ENCODE peak calls at places on chromosomes 6 and 20, in five cellular contexts. E is RWPE1; Q is AG09309; U is CD8-positive, alpha-beta T cell; V is glutamatergic neuron. O is an unnamed sample.

GRCh38 chr20:32350421-32350820 is 7.7 kb upstream of the ASXL1 start:
- DNase-seq in E (no peak), Q (no peak), U (no peak), V (no peak), O (no peak)

GRCh38 chr20:50282592-50283241 is 92.1 kb downstream of the CEBPB start:
- DNase-seq in E (no peak), Q (no peak), U (no peak), V (no peak), O (no peak)

GRCh38 chr6:138226701-138227315 is 8.5 kb upstream of the PBOV1 start:
- DNase-seq in E (no peak), Q (no peak), U (no peak), V (no peak), O (no peak)

GRCh38 chr6:45002390-45002789 is 325.7 kb upstream of the RUNX2 start:
- DNase-seq in E (no peak), Q (no peak), U (no peak), V (no peak), O (no peak)

GRCh38 chr6:100514603-100515002 is 49.9 kb upstream of the SIM1 start:
- DNase-seq in E (no peak), Q (no peak), U (no peak), V (no peak), O (no peak)

GRCh38 chr20:35568645-35569044 is 26.8 kb downstream of the ERGIC3 start:
- DNase-seq in E (peak; percentile 64), Q (no peak), U (no peak), V (no peak), O (no peak)

GRCh38 chr6:79047072-79047471 is 31.0 kb downstream of the PHIP start:
- DNase-seq in E (no peak), Q (no peak), U (no peak), V (no peak), O (no peak)

GRCh38 chr6:43510827-43511163 is 649 bp upstream of the LRRC73 start:
- DNase-seq in E (no peak), Q (no peak), U (no peak), V (no peak), O (no peak)

GRCh38 chr20:23167436-23167835 is 81.3 kb upstream of the CD93 start:
- DNase-seq in E (no peak), Q (no peak), U (no peak), V (no peak), O (no peak)

GRCh38 chr6:157755752-157756411 is 67.2 kb upstream of the SNX9 start:
- DNase-seq in E (no peak), Q (no peak), U (no peak), V (no peak), O (no peak)

GRCh38 chr20:54199721-54200176 is 8.1 kb upstream of the PFDN4 start:
- DNase-seq in E (peak; percentile 84), Q (no peak), U (peak; percentile 60), V (peak; percentile 86), O (peak; percentile 60)

GRCh38 chr6:25519856-25520255 is 132.2 kb upstream of the SCGN start:
- DNase-seq in E (no peak), Q (no peak), U (no peak), V (no peak), O (no peak)

GRCh38 chr20:32411955-32412706 is 54.0 kb downstream of the ASXL1 start:
- DNase-seq in E (no peak), Q (no peak), U (no peak), V (no peak), O (no peak)

GRCh38 chr6:51913265-51913664 is 174.1 kb downstream of the PKHD1 start:
- DNase-seq in E (no peak), Q (no peak), U (no peak), V (no peak), O (no peak)

GRCh38 chr20:41697861-41698559 is 79.8 kb upstream of the CHD6 start:
- DNase-seq in E (peak; percentile 51), Q (no peak), U (no peak), V (no peak), O (peak; percentile 36)

GRCh38 chr20:60446273-60447111 is 488.3 kb downstream of the CDH26 start:
- DNase-seq in E (no peak), Q (no peak), U (no peak), V (no peak), O (no peak)

GRCh38 chr6:3289664-3290055 is 30.9 kb downstream of the PSMG4 start:
- DNase-seq in E (no peak), Q (no peak), U (no peak), V (no peak), O (no peak)

GRCh38 chr6:25935953-25936352 is 5.5 kb upstream of the SLC17A2 start:
- DNase-seq in E (no peak), Q (no peak), U (no peak), V (no peak), O (no peak)

GRCh38 chr20:10696650-10697049 is 22.9 kb upstream of the JAG1 start:
- DNase-seq in E (no peak), Q (no peak), U (no peak), V (peak; percentile 20), O (no peak)

GRCh38 chr20:19750907-19751636 is 7.0 kb upstream of the RIN2 start:
- DNase-seq in E (no peak), Q (no peak), U (no peak), V (no peak), O (no peak)

GRCh38 chr20:62941792-62942191 is 3.8 kb downstream of the GID8 start:
- DNase-seq in E (no peak), Q (no peak), U (no peak), V (no peak), O (peak; percentile 21)

GRCh38 chr6:151254451-151255081 is 14.8 kb downstream of the AKAP12 start:
- DNase-seq in E (no peak), Q (no peak), U (no peak), V (no peak), O (peak; percentile 4)

GRCh38 chr6:108417027-108417426 is 122.2 kb downstream of the AFG1L start:
- DNase-seq in E (no peak), Q (peak; percentile 11), U (no peak), V (no peak), O (no peak)

GRCh38 chr6:146149770-146150169 is 120.9 kb downstream of the GRM1 start:
- DNase-seq in E (peak; percentile 4), Q (no peak), U (no peak), V (no peak), O (no peak)

GRCh38 chr6:137610702-137611101 is 116.5 kb upstream of the OLIG3 start:
- DNase-seq in E (no peak), Q (no peak), U (no peak), V (no peak), O (no peak)

GRCh38 chr6:38876470-38876869 is 161.4 kb downstream of the DNAH8 start:
- DNase-seq in E (no peak), Q (no peak), U (peak; percentile 13), V (no peak), O (no peak)

GRCh38 chr6:148986608-148987007 is 239.8 kb downstream of the UST start:
- DNase-seq in E (no peak), Q (no peak), U (no peak), V (no peak), O (no peak)

GRCh38 chr6:57216235-57217101 is 5.6 kb downstream of the RAB23 start:
- DNase-seq in E (no peak), Q (no peak), U (no peak), V (no peak), O (no peak)

GRCh38 chr20:25389858-25390537 is 637 bp downstream of the ABHD12 start:
- DNase-seq in E (peak; percentile 53), Q (no peak), U (peak; percentile 6), V (peak; percentile 68), O (no peak)

GRCh38 chr20:13058666-13059389 is 50.1 kb downstream of the SPTLC3 start:
- DNase-seq in E (no peak), Q (no peak), U (no peak), V (no peak), O (no peak)

GRCh38 chr6:50791900-50792508 is 26.7 kb upstream of the TFAP2B start:
- DNase-seq in E (peak; percentile 45), Q (peak; percentile 4), U (no peak), V (no peak), O (peak; percentile 24)
- TF ChIP-seq CTCF in E (peak; percentile 77), Q (peak; percentile 69), U (no peak), V (peak; percentile 81), O (peak; percentile 84)

DNA sequence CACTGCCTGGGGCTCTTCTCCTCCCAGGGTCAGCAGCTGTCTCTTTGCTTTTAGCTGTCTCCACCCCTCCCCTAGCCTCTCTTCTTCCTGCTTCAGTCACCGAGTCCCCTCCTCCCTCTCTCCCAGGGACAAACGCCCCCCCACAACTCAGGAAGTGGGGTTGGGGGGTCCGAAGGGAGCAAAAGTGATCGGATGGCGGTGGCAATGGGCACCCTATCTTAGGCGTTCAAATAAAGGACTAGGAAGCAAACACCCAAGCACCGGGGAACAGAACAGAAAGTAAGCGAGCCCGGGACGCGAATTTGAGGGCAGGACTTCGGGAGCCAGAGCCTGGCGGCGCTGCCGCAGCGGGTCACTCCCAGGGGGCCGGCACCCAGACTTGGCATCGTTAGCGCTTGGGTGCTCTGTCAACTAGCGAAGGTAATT is 951 bp upstream of the ITPR3 start:
- DNase-seq in E (no peak), Q (no peak), U (no peak), V (no peak), O (peak; percentile 28)
- TF ChIP-seq CTCF in E (no peak), Q (no peak), U (no peak), V (no peak), O (no peak)

DNA sequence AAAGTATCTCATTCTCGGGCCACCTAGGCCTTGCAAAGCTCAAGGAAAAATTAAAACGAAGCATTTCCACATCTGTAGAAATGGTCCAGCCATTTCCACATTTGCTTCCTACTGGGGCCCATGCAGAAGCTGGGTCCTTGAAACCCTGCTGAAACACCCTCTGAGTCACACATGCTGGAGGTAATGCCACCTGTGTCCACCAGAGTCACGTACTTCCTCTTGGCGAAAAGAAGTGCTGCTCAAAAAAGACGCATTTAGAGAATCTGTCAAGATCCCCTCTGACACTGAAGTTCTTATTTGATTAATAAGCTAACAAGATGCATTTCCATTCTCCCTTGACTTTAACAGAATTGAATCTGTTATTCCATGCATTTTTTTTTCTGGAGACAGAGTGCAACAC is 423.2 kb downstream of the PREX1 start:
- DNase-seq in E (peak; percentile 30), Q (no peak), U (no peak), V (no peak), O (no peak)
- TF ChIP-seq CTCF in E (no peak), Q (no peak), U (no peak), V (peak; percentile 56), O (peak; percentile 36)

GRCh38 chr6:5894357-5894756 is 112.4 kb downstream of the NRN1 start:
- DNase-seq in E (no peak), Q (no peak), U (no peak), V (no peak), O (no peak)

GRCh38 chr6:5899216-5900045 is 107.3 kb downstream of the NRN1 start:
- DNase-seq in E (no peak), Q (no peak), U (no peak), V (no peak), O (no peak)

GRCh38 chr6:5898102-5898501 is 108.6 kb downstream of the NRN1 start:
- DNase-seq in E (no peak), Q (no peak), U (no peak), V (no peak), O (no peak)

GRCh38 chr6:5893295-5893694 is 113.4 kb downstream of the NRN1 start:
- DNase-seq in E (no peak), Q (no peak), U (no peak), V (no peak), O (no peak)

DNA sequence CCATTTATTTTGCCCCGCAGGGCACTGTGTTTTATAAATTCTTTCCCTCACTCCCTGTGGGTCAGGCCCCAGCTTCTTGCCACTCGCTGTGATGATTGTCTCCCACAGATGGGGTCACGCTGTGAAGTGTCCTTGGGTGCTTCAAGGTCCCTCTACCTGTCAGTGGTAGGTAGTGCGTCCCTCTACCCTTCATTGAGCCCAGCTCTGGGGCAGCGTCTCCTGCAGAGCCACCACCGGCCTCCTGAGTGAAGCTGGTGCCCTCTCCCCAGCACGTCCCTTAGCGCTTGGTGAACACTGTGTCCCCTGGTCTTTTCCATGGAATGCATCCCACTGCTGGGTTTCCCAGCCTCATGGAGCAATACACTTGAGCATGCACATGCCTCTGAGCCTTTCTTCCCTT is 108.2 kb downstream of the NRN1 start:
- DNase-seq in E (no peak), Q (no peak), U (no peak), V (no peak), O (no peak)
- TF ChIP-seq CTCF in E (no peak), Q (no peak), U (no peak), V (no peak), O (no peak)

O was measured in HFFc6.